ENCODE peak calls at places on chromosomes 12 and 14, in nine cellular contexts. A is CD4-positive, CD25-positive, alpha-beta regulatory T cell; X is endodermal cell; W is aorta; H is ascending aorta; T is lung; Q is body of pancreas; C is heart left ventricle; N is transverse colon. B is an unnamed sample.

GRCh38 chr12:9741726-9742125 is 8.8 kb upstream of the CLECL1 start:
- DNase-seq in H (no peak), X (no peak), T (no peak), Q (no peak), W (no peak), C (no peak), N (peak; percentile 67), A (peak; percentile 90), B (no peak)

GRCh38 chr12:79174656-79175055 is 310.1 kb downstream of the SYT1 start:
- DNase-seq in Q (no peak), N (no peak), H (no peak), T (no peak), C (no peak), W (no peak), X (no peak), A (no peak), B (no peak)

GRCh38 chr12:117035287-117035686 is 63.9 kb downstream of the TESC start:
- DNase-seq in X (peak; percentile 76), A (no peak), T (no peak), H (no peak), N (no peak), Q (no peak), W (peak; percentile 34), C (no peak), B (no peak)

GRCh38 chr12:46449161-46449715 is 76.7 kb upstream of the SLC38A2 start:
- DNase-seq in X (no peak), A (no peak), N (no peak), Q (no peak), H (no peak), C (no peak), T (no peak), W (no peak), B (no peak)

GRCh38 chr12:48194780-48195179 is 8.3 kb downstream of the OR10AD1 start:
- DNase-seq in T (no peak), W (no peak), A (no peak), H (no peak), Q (no peak), X (no peak), N (no peak), C (no peak), B (no peak)

GRCh38 chr12:78636253-78636855 is 228.2 kb upstream of the SYT1 start:
- DNase-seq in T (no peak), H (no peak), C (no peak), N (no peak), Q (no peak), X (no peak), A (no peak), W (no peak), B (no peak)

GRCh38 chr12:1115471-1116242 is 124.6 kb downstream of the ERC1 start:
- DNase-seq in N (no peak), X (no peak), T (no peak), H (no peak), C (no peak), W (no peak), A (no peak), Q (no peak), B (no peak)

GRCh38 chr14:29521526-29522137 is 406.0 kb downstream of the PRKD1 start:
- DNase-seq in N (no peak), H (no peak), A (no peak), W (no peak), Q (no peak), X (peak; percentile 82), C (no peak), T (no peak), B (no peak)

GRCh38 chr12:46795988-46796387 is 29.8 kb downstream of the SLC38A4 start:
- DNase-seq in H (no peak), C (no peak), A (no peak), T (no peak), Q (no peak), N (no peak), X (no peak), W (no peak), B (no peak)

GRCh38 chr14:33019346-33019745 is 80.7 kb downstream of the NPAS3 start:
- DNase-seq in W (no peak), A (no peak), N (no peak), Q (no peak), X (no peak), C (no peak), T (no peak), H (no peak), B (no peak)

GRCh38 chr12:75635606-75636444 is 124.4 kb upstream of the KRR1 start:
- DNase-seq in T (no peak), H (no peak), Q (no peak), A (no peak), X (no peak), C (no peak), N (no peak), W (no peak), B (no peak)

GRCh38 chr12:48078901-48079300 is 27.0 kb downstream of the SENP1 start:
- DNase-seq in Q (no peak), T (no peak), W (no peak), H (no peak), C (no peak), X (no peak), N (no peak), A (no peak), B (no peak)

GRCh38 chr12:120928864-120929652 is 24.9 kb upstream of the SPPL3 start:
- DNase-seq in A (no peak), T (peak; percentile 51), H (no peak), Q (peak; percentile 75), X (peak; percentile 92), N (peak; percentile 67), W (peak; percentile 40), C (peak; percentile 20), B (no peak)

GRCh38 chr14:60277605-60278190 is 28.7 kb downstream of the PPM1A start:
- DNase-seq in T (no peak), N (no peak), H (no peak), W (no peak), C (no peak), X (no peak), A (no peak), Q (no peak), B (no peak)

GRCh38 chr12:91744613-91745012 is 401.0 kb downstream of the BTG1 start:
- DNase-seq in T (no peak), N (no peak), W (no peak), C (no peak), Q (no peak), X (no peak), H (no peak), A (no peak), B (no peak)

GRCh38 chr12:49413796-49414195 is 46.5 kb downstream of the SPATS2 start:
- DNase-seq in T (no peak), X (no peak), N (no peak), H (no peak), A (no peak), C (no peak), Q (no peak), W (no peak), B (no peak)

GRCh38 chr14:21395450-21395849 is 11.6 kb upstream of the SUPT16H start:
- DNase-seq in Q (no peak), T (no peak), C (no peak), A (no peak), X (no peak), W (no peak), N (no peak), H (no peak), B (no peak)

GRCh38 chr12:26374934-26375333 is 179.6 kb downstream of the SSPN start:
- DNase-seq in N (no peak), Q (no peak), W (no peak), A (no peak), H (no peak), X (no peak), C (no peak), T (no peak), B (no peak)

GRCh38 chr14:56271988-56272387 is 153.8 kb downstream of the PELI2 start:
- DNase-seq in W (no peak), Q (no peak), X (no peak), N (no peak), H (no peak), T (no peak), C (no peak), A (no peak), B (no peak)

GRCh38 chr14:74135386-74135785 is 50.6 kb downstream of the LIN52 start:
- DNase-seq in W (no peak), A (no peak), Q (no peak), T (no peak), X (no peak), N (no peak), H (no peak), C (no peak), B (no peak)

GRCh38 chr12:25107920-25108319 is 87.0 kb downstream of the DNAI7 start:
- DNase-seq in X (no peak), H (no peak), W (no peak), T (no peak), N (no peak), A (no peak), Q (no peak), C (no peak), B (no peak)

GRCh38 chr12:52988933-52989332 is 17.3 kb upstream of the EIF4B start:
- DNase-seq in X (no peak), N (no peak), Q (no peak), T (no peak), W (peak; percentile 27), C (no peak), H (no peak), A (no peak), B (no peak)

GRCh38 chr12:108637222-108637621 is 3.5 kb upstream of the SELPLG start:
- DNase-seq in N (no peak), C (no peak), Q (no peak), T (no peak), A (no peak), X (peak; percentile 61), H (no peak), W (no peak), B (no peak)
- H3K27ac ChIP-seq in N (no peak overlapping the region), C (no peak overlapping the region), Q (no peak overlapping the region), T (no peak overlapping the region), A (no peak overlapping the region), X (peak overlapping the region; percentile 99), H (no peak overlapping the region), W (no peak overlapping the region), B (no peak overlapping the region)

GRCh38 chr14:105452963-105453362 is 21.7 kb upstream of the CRIP2 start:
- DNase-seq in T (no peak), A (no peak), Q (no peak), H (no peak), N (no peak), X (no peak), W (no peak), C (peak; percentile 27), B (no peak)
- H3K36me3 ChIP-seq in T (peaks cover 45% of the 10 kb centered on the region), A (peaks cover 19% of the 10 kb centered on the region), Q (no peaks in the 10 kb centered on the region), H (peaks cover 74% of the 10 kb centered on the region), N (no peaks in the 10 kb centered on the region), X (peaks cover 51% of the 10 kb centered on the region), W (no peaks in the 10 kb centered on the region), C (peaks cover 61% of the 10 kb centered on the region), B (peaks cover 79% of the 10 kb centered on the region)

GRCh38 chr14:76908834-76909233 is 82.6 kb downstream of the LRRC74A start:
- DNase-seq in T (no peak), H (peak; percentile 72), C (no peak), X (no peak), W (no peak), A (peak; percentile 75), Q (peak; percentile 16), N (peak; percentile 31), B (no peak)
- H3K4me1 ChIP-seq in T (no peaks in the 10 kb centered on the region), H (peaks cover 11% of the 10 kb centered on the region), C (peaks cover 43% of the 10 kb centered on the region), X (no peaks in the 10 kb centered on the region), W (no peaks in the 10 kb centered on the region), A (peaks cover 28% of the 10 kb centered on the region), Q (peaks cover 14% of the 10 kb centered on the region), N (peaks cover 22% of the 10 kb centered on the region), B (peaks cover 39% of the 10 kb centered on the region)

DNA sequence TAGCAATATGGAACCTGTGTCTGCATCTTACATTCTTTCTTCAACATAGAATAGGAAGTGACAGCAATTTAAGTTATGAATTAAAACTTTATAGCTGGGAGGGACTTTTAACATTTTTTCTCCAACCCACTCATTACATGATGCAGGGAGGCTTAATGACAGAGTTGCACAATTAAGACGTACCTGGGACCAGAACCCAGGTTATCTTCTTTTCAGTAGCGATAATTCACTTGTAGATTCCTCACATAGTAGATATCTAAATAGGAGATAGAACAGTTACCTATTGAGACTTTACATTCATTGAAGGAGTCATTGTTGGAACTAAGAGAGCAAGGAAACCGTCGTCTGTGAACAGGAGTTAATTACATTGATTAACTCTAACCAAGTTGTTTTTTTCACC is 5.1 kb downstream of the SRGAP1 start:
- DNase-seq in A (no peak), Q (no peak), N (no peak), H (no peak), C (no peak), T (no peak), W (no peak), X (no peak), B (no peak)
- H3K27ac ChIP-seq in A (no peak overlapping the region), Q (no peak overlapping the region), N (no peak overlapping the region), H (no peak overlapping the region), C (no peak overlapping the region), T (no peak overlapping the region), W (no peak overlapping the region), X (no peak overlapping the region), B (no peak overlapping the region)